ENCODE peak calls at places on chromosomes 12 and 14, in five cellular contexts. One of them, this sample, is unnamed.

GRCh38 chr12:24244801-24245200 is 295.3 kb upstream of the SOX5 start:
- DNase-seq in A549: no peak
- DNase-seq in K562: no peak
- DNase-seq in HepG2: no peak
- DNase-seq in H1: no peak
- DNase-seq in this sample: no peak

GRCh38 chr14:62692490-62693106 is 352.7 kb downstream of the KCNH5 start:
- DNase-seq in K562: no peak
- DNase-seq in HepG2: peak
- DNase-seq in A549: peak
- DNase-seq in H1: no peak
- DNase-seq in this sample: no peak

GRCh38 chr14:71414631-71415403 is 507.6 kb downstream of the PCNX1 start:
- DNase-seq in HepG2: no peak
- DNase-seq in A549: no peak
- DNase-seq in K562: no peak
- DNase-seq in H1: no peak
- DNase-seq in this sample: no peak

GRCh38 chr12:128844031-128844635 is 9.1 kb upstream of the GLT1D1 start:
- DNase-seq in H1: peak
- DNase-seq in A549: no peak
- DNase-seq in K562: no peak
- DNase-seq in HepG2: peak
- DNase-seq in this sample: no peak

GRCh38 chr12:98646165-98646764 is 1.2 kb downstream of the APAF1 start:
- DNase-seq in K562: no peak
- DNase-seq in HepG2: peak
- DNase-seq in A549: peak
- DNase-seq in H1: no peak
- DNase-seq in this sample: peak

GRCh38 chr14:92403981-92404380 is 81.0 kb downstream of the SLC24A4 start:
- DNase-seq in K562: no peak
- DNase-seq in HepG2: no peak
- DNase-seq in H1: no peak
- DNase-seq in A549: no peak
- DNase-seq in this sample: no peak

GRCh38 chr14:71959055-71959454 is 26.8 kb downstream of the RGS6 start:
- DNase-seq in HepG2: no peak
- DNase-seq in A549: no peak
- DNase-seq in H1: no peak
- DNase-seq in K562: no peak
- DNase-seq in this sample: no peak

GRCh38 chr14:97298331-97298730 is 501.1 kb downstream of the VRK1 start:
- DNase-seq in H1: peak
- DNase-seq in A549: peak
- DNase-seq in HepG2: no peak
- DNase-seq in K562: peak
- DNase-seq in this sample: no peak

GRCh38 chr12:110107369-110108281 is 16.5 kb upstream of the IFT81 start:
- DNase-seq in A549: peak
- DNase-seq in H1: no peak
- DNase-seq in K562: no peak
- DNase-seq in HepG2: peak
- DNase-seq in this sample: peak

GRCh38 chr14:22003471-22003870 is 329.9 kb upstream of the OR4E1 start:
- DNase-seq in HepG2: no peak
- DNase-seq in A549: no peak
- DNase-seq in K562: no peak
- DNase-seq in H1: no peak
- DNase-seq in this sample: no peak

GRCh38 chr12:19915392-19916192 is 452.7 kb upstream of the PDE3A start:
- DNase-seq in K562: no peak
- DNase-seq in H1: no peak
- DNase-seq in HepG2: no peak
- DNase-seq in A549: peak
- DNase-seq in this sample: peak

GRCh38 chr12:57129311-57130288 is 1.3 kb downstream of the LRP1 start:
- DNase-seq in K562: no peak
- DNase-seq in HepG2: no peak
- DNase-seq in A549: no peak
- DNase-seq in H1: no peak
- DNase-seq in this sample: no peak

GRCh38 chr12:53695148-53696138 is 19.6 kb upstream of the ATP5MC2 start:
- DNase-seq in K562: peak
- DNase-seq in A549: peak
- DNase-seq in HepG2: no peak
- DNase-seq in H1: peak
- DNase-seq in this sample: peak

GRCh38 chr12:111342376-111342775 is 26.5 kb downstream of the PHETA1 start:
- DNase-seq in K562: no peak
- DNase-seq in HepG2: no peak
- DNase-seq in A549: no peak
- DNase-seq in H1: no peak
- DNase-seq in this sample: no peak

GRCh38 chr12:133129368-133130037 is 571 bp downstream of the ZNF891 start:
- DNase-seq in HepG2: peak
- DNase-seq in A549: no peak
- DNase-seq in K562: no peak
- DNase-seq in H1: peak
- DNase-seq in this sample: no peak

GRCh38 chr12:31105668-31106067 is 32.0 kb downstream of the DDX11 start:
- DNase-seq in H1: no peak
- DNase-seq in A549: no peak
- DNase-seq in K562: no peak
- DNase-seq in HepG2: no peak
- DNase-seq in this sample: no peak

GRCh38 chr12:132040906-132041606 is 91.3 kb downstream of the EP400 start:
- DNase-seq in H1: no peak
- DNase-seq in A549: no peak
- DNase-seq in K562: no peak
- DNase-seq in HepG2: no peak
- DNase-seq in this sample: no peak

DNA sequence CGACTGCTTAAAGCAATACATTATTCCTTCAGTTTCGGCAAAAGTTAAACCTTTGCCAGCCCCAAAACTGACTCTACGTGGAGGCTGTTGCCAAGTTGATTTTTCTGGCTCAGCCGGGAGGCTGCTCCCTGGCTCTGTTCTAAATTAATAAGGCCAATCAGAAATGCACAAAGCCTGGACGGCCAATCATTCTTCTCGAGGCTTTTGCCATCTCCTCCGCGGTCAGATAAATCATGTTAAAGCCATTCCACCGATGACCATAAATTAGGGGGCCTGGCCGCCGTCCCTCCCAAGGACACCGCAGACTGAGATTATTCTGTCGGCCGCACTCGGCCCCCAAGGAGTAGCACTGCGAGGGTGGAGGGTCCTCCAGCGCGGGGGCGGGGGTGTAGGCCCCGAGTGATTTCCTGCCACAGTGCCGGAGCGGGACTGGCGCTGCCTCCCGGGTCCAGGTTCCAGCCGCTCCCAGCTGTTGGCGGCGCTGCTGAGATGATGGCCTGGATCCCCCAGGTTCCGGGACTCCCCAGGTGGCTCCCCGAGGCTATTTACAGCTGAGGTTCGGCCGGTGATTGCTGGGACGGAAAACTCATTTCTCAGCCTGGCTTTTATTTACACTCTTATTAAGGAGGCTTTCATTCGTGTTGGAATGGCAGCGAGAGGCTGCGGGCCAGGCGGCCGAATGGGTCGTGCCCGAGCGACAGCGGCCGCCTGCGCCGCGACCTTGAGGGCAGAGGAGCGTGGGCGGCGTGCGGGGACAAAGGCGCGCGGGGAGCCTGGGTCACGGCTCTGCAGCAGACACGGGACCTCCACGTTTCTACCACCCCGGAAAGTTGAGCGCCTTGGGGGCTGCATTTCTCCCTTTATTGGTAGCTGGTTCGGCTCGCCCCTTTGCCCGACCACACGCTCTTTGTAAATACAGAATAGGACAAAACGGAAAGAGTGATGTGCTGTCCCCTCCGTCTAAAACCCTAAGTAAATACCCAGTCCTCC is 165.2 kb downstream of the MON2 start:
- DNase-seq in A549: peak
- DNase-seq in HepG2: peak
- DNase-seq in H1: peak
- DNase-seq in K562: no peak
- DNase-seq in this sample: peak
- TF ChIP-seq JUN in A549: no peak
- TF ChIP-seq JUN in HepG2: no peak
- TF ChIP-seq JUN in H1: no peak
- TF ChIP-seq JUN in K562: no peak
- TF ChIP-seq JUN in this sample: no peak

GRCh38 chr12:124698211-124698997 is 131.0 kb upstream of the NCOR2 start:
- DNase-seq in HepG2: no peak
- DNase-seq in K562: no peak
- DNase-seq in H1: no peak
- DNase-seq in A549: no peak
- DNase-seq in this sample: no peak
- H3K27ac ChIP-seq in HepG2: no peak
- H3K27ac ChIP-seq in K562: no peak
- H3K27ac ChIP-seq in H1: no peak
- H3K27ac ChIP-seq in A549: no peak
- H3K27ac ChIP-seq in this sample: no peak

GRCh38 chr12:69389836-69390235 is 30.3 kb downstream of the YEATS4 start:
- DNase-seq in A549: peak
- DNase-seq in HepG2: no peak
- DNase-seq in H1: no peak
- DNase-seq in K562: no peak
- DNase-seq in this sample: peak

GRCh38 chr12:69386921-69387320 is 27.4 kb downstream of the YEATS4 start:
- DNase-seq in A549: no peak
- DNase-seq in HepG2: no peak
- DNase-seq in H1: no peak
- DNase-seq in K562: no peak
- DNase-seq in this sample: no peak

GRCh38 chr12:69383074-69383473 is 23.5 kb downstream of the YEATS4 start:
- DNase-seq in HepG2: no peak
- DNase-seq in H1: no peak
- DNase-seq in K562: no peak
- DNase-seq in A549: no peak
- DNase-seq in this sample: no peak

GRCh38 chr12:69388371-69388770 is 28.8 kb downstream of the YEATS4 start:
- DNase-seq in H1: no peak
- DNase-seq in K562: no peak
- DNase-seq in HepG2: peak
- DNase-seq in A549: peak
- DNase-seq in this sample: peak

GRCh38 chr12:69385038-69385437 is 25.5 kb downstream of the YEATS4 start:
- DNase-seq in HepG2: no peak
- DNase-seq in H1: no peak
- DNase-seq in K562: no peak
- DNase-seq in A549: no peak
- DNase-seq in this sample: no peak
- TF ChIP-seq JUN in HepG2: no peak
- TF ChIP-seq JUN in H1: no peak
- TF ChIP-seq JUN in K562: no peak
- TF ChIP-seq JUN in A549: no peak
- TF ChIP-seq JUN in this sample: no peak

DNA sequence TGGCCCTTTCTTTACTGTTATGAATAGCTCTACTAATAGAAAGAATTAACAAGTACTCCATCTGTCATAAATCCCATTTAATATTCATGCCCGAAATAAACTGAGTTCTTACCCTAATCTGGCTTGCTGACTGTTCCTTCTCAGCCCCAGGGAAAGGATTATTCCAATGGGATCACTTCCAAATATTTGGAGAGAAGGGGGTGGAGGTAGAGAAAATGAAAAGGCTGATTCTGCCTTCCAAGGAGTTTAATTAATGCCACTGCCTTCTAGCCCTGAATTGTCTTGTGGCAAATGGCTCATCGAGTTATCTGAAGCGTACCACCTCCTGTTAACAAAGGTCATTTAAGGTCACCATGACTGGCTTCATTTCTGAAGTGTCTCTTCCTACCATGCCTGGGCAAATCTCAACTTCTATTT is 79.1 kb downstream of the TMX1 start:
- DNase-seq in HepG2: no peak
- DNase-seq in H1: no peak
- DNase-seq in K562: no peak
- DNase-seq in A549: no peak
- DNase-seq in this sample: no peak
- H3K27ac ChIP-seq in HepG2: no peak
- H3K27ac ChIP-seq in H1: no peak
- H3K27ac ChIP-seq in K562: no peak
- H3K27ac ChIP-seq in A549: no peak
- H3K27ac ChIP-seq in this sample: no peak

GRCh38 chr14:54698501-54698900 is 131.6 kb downstream of the SAMD4A start:
- DNase-seq in K562: no peak
- DNase-seq in A549: no peak
- DNase-seq in HepG2: no peak
- DNase-seq in H1: no peak
- DNase-seq in this sample: no peak
- TF ChIP-seq JUN in K562: no peak
- TF ChIP-seq JUN in A549: no peak
- TF ChIP-seq JUN in HepG2: no peak
- TF ChIP-seq JUN in H1: no peak
- TF ChIP-seq JUN in this sample: no peak

GRCh38 chr14:37172024-37172869 is at the start of gene SLC25A21:
- DNase-seq in A549: peak
- DNase-seq in K562: peak
- DNase-seq in HepG2: peak
- DNase-seq in H1: peak
- DNase-seq in this sample: peak
- H3K27ac ChIP-seq in A549: peak
- H3K27ac ChIP-seq in K562: peak
- H3K27ac ChIP-seq in HepG2: peak
- H3K27ac ChIP-seq in H1: peak
- H3K27ac ChIP-seq in this sample: peak

DNA sequence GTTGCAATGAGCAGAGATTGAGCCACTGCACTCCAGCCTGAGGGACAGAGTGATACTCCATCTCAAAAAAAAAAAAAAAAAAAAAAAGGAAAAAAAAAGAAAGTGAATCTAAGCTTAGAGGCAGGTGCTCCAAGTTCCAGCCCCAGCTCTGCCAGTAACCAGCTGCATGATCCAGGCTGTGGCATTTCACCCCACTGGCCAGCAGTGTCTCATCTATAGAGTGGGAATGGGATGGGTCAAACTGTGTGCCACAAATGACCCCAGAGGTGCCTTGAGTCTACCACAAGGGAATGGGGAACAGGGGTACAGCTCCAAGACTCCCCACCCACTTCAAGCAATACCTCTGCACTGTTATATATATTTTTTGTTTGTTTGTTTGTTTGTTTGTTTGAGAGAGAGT is 5.0 kb downstream of the PLEKHD1 start:
- DNase-seq in H1: no peak
- DNase-seq in K562: no peak
- DNase-seq in A549: no peak
- DNase-seq in HepG2: no peak
- DNase-seq in this sample: no peak
- TF ChIP-seq JUN in H1: no peak
- TF ChIP-seq JUN in K562: no peak
- TF ChIP-seq JUN in A549: no peak
- TF ChIP-seq JUN in HepG2: no peak
- TF ChIP-seq JUN in this sample: no peak

GRCh38 chr14:103698380-103699260 is 16.6 kb downstream of the XRCC3 start:
- DNase-seq in HepG2: no peak
- DNase-seq in K562: no peak
- DNase-seq in A549: no peak
- DNase-seq in H1: no peak
- DNase-seq in this sample: no peak
- H3K27ac ChIP-seq in HepG2: no peak
- H3K27ac ChIP-seq in K562: no peak
- H3K27ac ChIP-seq in A549: no peak
- H3K27ac ChIP-seq in H1: no peak
- H3K27ac ChIP-seq in this sample: no peak

This sample was measured in endothelial cell of umbilical vein.